ENCODE peak calls at places on chromosomes 5 and 9, in four cellular contexts. One of them, this sample, is unnamed.

GRCh38 chr5:179254638-179255271 is 90.5 kb downstream of the ADAMTS2 start:
- DNase-seq in BJ: no peak
- DNase-seq in colonic mucosa: no peak
- DNase-seq in AG10803: no peak
- DNase-seq in this sample: no peak

GRCh38 chr9:16022228-16022627 is 469.4 kb downstream of the CCDC171 start:
- DNase-seq in BJ: no peak
- DNase-seq in colonic mucosa: no peak
- DNase-seq in AG10803: no peak
- DNase-seq in this sample: no peak

GRCh38 chr5:131387236-131387635 is 123.4 kb downstream of the CDC42SE2 start:
- DNase-seq in BJ: no peak
- DNase-seq in colonic mucosa: no peak
- DNase-seq in AG10803: no peak
- DNase-seq in this sample: no peak

GRCh38 chr5:60700347-60700815 is 415 bp upstream of the DEPDC1B start:
- DNase-seq in BJ: no peak
- DNase-seq in colonic mucosa: peak; percentile 42
- DNase-seq in AG10803: peak; percentile 11
- DNase-seq in this sample: peak; percentile 17

GRCh38 chr9:75087279-75087823 is 604 bp downstream of the NMRK1 start:
- DNase-seq in BJ: no peak
- DNase-seq in colonic mucosa: peak; percentile 56
- DNase-seq in AG10803: peak; percentile 62
- DNase-seq in this sample: peak; percentile 63

GRCh38 chr5:56440871-56441740 is 208.0 kb upstream of the ANKRD55 start:
- DNase-seq in BJ: peak; percentile 84
- DNase-seq in colonic mucosa: peak; percentile 27
- DNase-seq in AG10803: peak; percentile 93
- DNase-seq in this sample: peak; percentile 97

GRCh38 chr9:87674565-87675299 is 51.2 kb upstream of the CTSL start:
- DNase-seq in BJ: no peak
- DNase-seq in colonic mucosa: no peak
- DNase-seq in AG10803: no peak
- DNase-seq in this sample: no peak

GRCh38 chr5:44605926-44606325 is 202.8 kb upstream of the MRPS30 start:
- DNase-seq in BJ: no peak
- DNase-seq in colonic mucosa: no peak
- DNase-seq in AG10803: no peak
- DNase-seq in this sample: no peak

GRCh38 chr9:34343605-34344004 is 14.2 kb downstream of the NUDT2 start:
- DNase-seq in BJ: no peak
- DNase-seq in colonic mucosa: no peak
- DNase-seq in AG10803: no peak
- DNase-seq in this sample: no peak

GRCh38 chr5:94976863-94977262 is 308.0 kb downstream of the MCTP1 start:
- DNase-seq in BJ: no peak
- DNase-seq in colonic mucosa: no peak
- DNase-seq in AG10803: no peak
- DNase-seq in this sample: no peak

GRCh38 chr9:87651431-87651830 is 74.5 kb upstream of the CTSL start:
- DNase-seq in BJ: no peak
- DNase-seq in colonic mucosa: no peak
- DNase-seq in AG10803: no peak
- DNase-seq in this sample: no peak

GRCh38 chr5:160747963-160748362 is 104.0 kb downstream of the ATP10B start:
- DNase-seq in BJ: no peak
- DNase-seq in colonic mucosa: no peak
- DNase-seq in AG10803: no peak
- DNase-seq in this sample: no peak

GRCh38 chr5:100479079-100479688 is 56.0 kb upstream of the FAM174A start:
- DNase-seq in BJ: no peak
- DNase-seq in colonic mucosa: no peak
- DNase-seq in AG10803: peak; percentile 1
- DNase-seq in this sample: peak; percentile 26

GRCh38 chr5:40396312-40396711 is 283.4 kb upstream of the PTGER4 start:
- DNase-seq in BJ: no peak
- DNase-seq in colonic mucosa: no peak
- DNase-seq in AG10803: no peak
- DNase-seq in this sample: no peak

GRCh38 chr5:10431408-10431807 is 10.3 kb upstream of the ROPN1L start:
- DNase-seq in BJ: no peak
- DNase-seq in colonic mucosa: no peak
- DNase-seq in AG10803: no peak
- DNase-seq in this sample: no peak

GRCh38 chr5:40475546-40475945 is 204.2 kb upstream of the PTGER4 start:
- DNase-seq in BJ: no peak
- DNase-seq in colonic mucosa: no peak
- DNase-seq in AG10803: peak; percentile 12
- DNase-seq in this sample: no peak

GRCh38 chr5:67246108-67246507 is 49.5 kb upstream of the CD180 start:
- DNase-seq in BJ: no peak
- DNase-seq in colonic mucosa: peak; percentile 42
- DNase-seq in AG10803: peak; percentile 78
- DNase-seq in this sample: peak; percentile 95

GRCh38 chr9:93129286-93129685 is 4.8 kb downstream of the NINJ1 start:
- DNase-seq in BJ: no peak
- DNase-seq in colonic mucosa: no peak
- DNase-seq in AG10803: no peak
- DNase-seq in this sample: no peak

GRCh38 chr5:32076699-32077695 is 97.1 kb downstream of the GOLPH3 start:
- DNase-seq in BJ: no peak
- DNase-seq in colonic mucosa: peak; percentile 27
- DNase-seq in AG10803: peak; percentile 85
- DNase-seq in this sample: peak; percentile 76

GRCh38 chr5:136424835-136425694 is 59.7 kb upstream of the TRPC7 start:
- DNase-seq in BJ: no peak
- DNase-seq in colonic mucosa: peak; percentile 82
- DNase-seq in AG10803: peak; percentile 61
- DNase-seq in this sample: peak; percentile 61

GRCh38 chr9:91817493-91818225 is 132.4 kb downstream of the ROR2 start:
- DNase-seq in BJ: peak; percentile 44
- DNase-seq in colonic mucosa: no peak
- DNase-seq in AG10803: peak; percentile 86
- DNase-seq in this sample: peak; percentile 90

GRCh38 chr5:137366526-137366925 is 132.6 kb downstream of the SPOCK1 start:
- DNase-seq in BJ: no peak
- DNase-seq in colonic mucosa: no peak
- DNase-seq in AG10803: peak; percentile 53
- DNase-seq in this sample: no peak

GRCh38 chr5:532521-533242 is 8.4 kb upstream of the SLC9A3 start:
- DNase-seq in BJ: no peak
- DNase-seq in colonic mucosa: no peak
- DNase-seq in AG10803: no peak
- DNase-seq in this sample: no peak

GRCh38 chr5:31845351-31845750 is 206.4 kb downstream of the PDZD2 start:
- DNase-seq in BJ: no peak
- DNase-seq in colonic mucosa: no peak
- DNase-seq in AG10803: peak; percentile 10
- DNase-seq in this sample: no peak

GRCh38 chr5:136018814-136019777 is 9.7 kb upstream of the TGFBI start:
- DNase-seq in BJ: peak; percentile 93
- DNase-seq in colonic mucosa: peak; percentile 48
- DNase-seq in AG10803: peak; percentile 99
- DNase-seq in this sample: peak; percentile 98

GRCh38 chr9:14127656-14128055 is 186.3 kb downstream of the NFIB start:
- DNase-seq in BJ: no peak
- DNase-seq in colonic mucosa: no peak
- DNase-seq in AG10803: no peak
- DNase-seq in this sample: peak; percentile 28

GRCh38 chr9:89740722-89741121 is 135.9 kb downstream of the GADD45G start:
- DNase-seq in BJ: no peak
- DNase-seq in colonic mucosa: peak; percentile 45
- DNase-seq in AG10803: no peak
- DNase-seq in this sample: no peak

GRCh38 chr5:14218897-14219573 is 75.9 kb downstream of the TRIO start:
- DNase-seq in BJ: no peak
- DNase-seq in colonic mucosa: no peak
- DNase-seq in AG10803: no peak
- DNase-seq in this sample: no peak

GRCh38 chr5:112742424-112742823 is 4.7 kb downstream of the APC start:
- DNase-seq in BJ: no peak
- DNase-seq in colonic mucosa: no peak
- DNase-seq in AG10803: no peak
- DNase-seq in this sample: peak; percentile 17

GRCh38 chr5:71924980-71925379 is 182.3 kb upstream of the MAP1B start:
- DNase-seq in BJ: no peak
- DNase-seq in colonic mucosa: no peak
- DNase-seq in AG10803: peak; percentile 68
- DNase-seq in this sample: peak; percentile 72

GRCh38 chr5:56837386-56837785 is 22.0 kb downstream of the MAP3K1 start:
- DNase-seq in BJ: no peak
- DNase-seq in colonic mucosa: no peak
- DNase-seq in AG10803: no peak
- DNase-seq in this sample: no peak

GRCh38 chr9:38281917-38282316 is 110.6 kb upstream of the ALDH1B1 start:
- DNase-seq in BJ: no peak
- DNase-seq in colonic mucosa: no peak
- DNase-seq in AG10803: no peak
- DNase-seq in this sample: no peak

GRCh38 chr9:110650261-110650660 is 18.3 kb upstream of the MUSK start:
- DNase-seq in BJ: peak; percentile 64
- DNase-seq in colonic mucosa: no peak
- DNase-seq in AG10803: peak; percentile 92
- DNase-seq in this sample: peak; percentile 35

GRCh38 chr5:78622302-78622971 is 26.1 kb downstream of the LHFPL2 start:
- DNase-seq in BJ: no peak
- DNase-seq in colonic mucosa: no peak
- DNase-seq in AG10803: no peak
- DNase-seq in this sample: no peak

GRCh38 chr9:124873664-124874063 is 11.7 kb downstream of the ARPC5L start:
- DNase-seq in BJ: no peak
- DNase-seq in colonic mucosa: no peak
- DNase-seq in AG10803: no peak
- DNase-seq in this sample: no peak

GRCh38 chr9:131448818-131449217 is 53.9 kb upstream of the POMT1 start:
- DNase-seq in BJ: no peak
- DNase-seq in colonic mucosa: no peak
- DNase-seq in AG10803: no peak
- DNase-seq in this sample: no peak

GRCh38 chr5:15600035-15600434 is 100.1 kb downstream of the FBXL7 start:
- DNase-seq in BJ: no peak
- DNase-seq in colonic mucosa: no peak
- DNase-seq in AG10803: no peak
- DNase-seq in this sample: no peak

GRCh38 chr9:134329576-134329855 is 3.3 kb downstream of the RXRA start:
- DNase-seq in BJ: no peak
- DNase-seq in colonic mucosa: no peak
- DNase-seq in AG10803: no peak
- DNase-seq in this sample: no peak
- H3K4me3 ChIP-seq in BJ: peak overlapping the region; percentile 20
- H3K4me3 ChIP-seq in colonic mucosa: peak overlapping the region; percentile 80
- H3K4me3 ChIP-seq in AG10803: peak overlapping the region; percentile 75
- H3K4me3 ChIP-seq in this sample: peak overlapping the region; percentile 67

DNA sequence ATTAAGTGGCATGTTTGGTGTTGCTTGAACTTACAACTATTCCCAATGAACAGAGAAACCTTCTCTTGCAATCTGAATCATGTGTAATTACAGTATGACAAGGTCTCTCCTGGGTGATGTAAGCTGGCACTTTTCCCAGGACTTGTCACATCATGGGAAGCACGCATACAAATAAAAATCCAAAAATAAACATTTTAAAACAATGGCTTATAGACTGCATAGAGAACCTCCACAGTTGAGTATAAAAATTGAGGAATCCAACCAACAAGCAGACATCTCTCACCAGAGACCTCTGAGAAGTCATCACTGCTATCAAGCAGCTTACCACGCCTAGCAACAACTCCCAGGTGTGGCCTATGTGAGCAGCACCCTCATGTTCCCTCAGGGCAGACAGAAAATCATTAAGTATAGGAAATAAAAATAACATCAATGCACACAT is 3.9 kb downstream of the MLLT3 start:
- DNase-seq in BJ: no peak
- DNase-seq in colonic mucosa: peak; percentile 73
- DNase-seq in AG10803: peak; percentile 57
- DNase-seq in this sample: peak; percentile 94
- H3K4me3 ChIP-seq in BJ: no peak overlapping the region
- H3K4me3 ChIP-seq in colonic mucosa: no peak overlapping the region
- H3K4me3 ChIP-seq in AG10803: no peak overlapping the region
- H3K4me3 ChIP-seq in this sample: no peak overlapping the region

DNA sequence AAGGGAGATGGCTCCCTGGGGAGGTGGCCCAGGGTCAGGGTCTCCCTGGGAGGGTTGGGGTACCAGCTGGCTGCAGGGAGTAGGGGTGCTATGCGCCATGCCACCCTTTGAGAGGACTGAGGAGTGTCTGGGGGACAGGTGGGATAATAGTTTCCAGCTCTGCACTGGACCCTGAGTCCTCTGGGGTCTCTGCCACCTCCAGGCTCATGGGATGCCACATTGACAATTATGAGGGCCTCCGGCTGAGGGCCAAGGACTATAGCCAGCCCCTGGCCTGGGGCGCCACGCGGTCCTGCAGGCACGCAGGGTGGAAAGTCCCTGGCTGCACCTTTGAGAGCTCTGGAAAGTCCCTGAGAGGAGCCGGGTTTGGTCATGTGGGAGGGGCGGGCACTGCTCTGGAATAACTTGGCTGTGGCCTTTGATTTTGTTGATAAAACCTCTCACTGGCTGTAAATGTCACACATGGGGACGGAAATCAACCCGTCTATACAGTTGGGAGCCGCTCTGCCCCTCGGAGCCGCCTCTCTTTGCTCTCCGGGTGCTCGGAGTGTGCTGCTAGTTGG is 16.0 kb downstream of the TRAF2 start:
- DNase-seq in BJ: no peak
- DNase-seq in colonic mucosa: peak; percentile 95
- DNase-seq in AG10803: peak; percentile 68
- DNase-seq in this sample: peak; percentile 61
- H3K4me3 ChIP-seq in BJ: no peak overlapping the region
- H3K4me3 ChIP-seq in colonic mucosa: peak overlapping the region; percentile 8
- H3K4me3 ChIP-seq in AG10803: no peak overlapping the region
- H3K4me3 ChIP-seq in this sample: no peak overlapping the region

GRCh38 chr9:23803216-23803615 is 22.8 kb downstream of the ELAVL2 start:
- DNase-seq in BJ: no peak
- DNase-seq in colonic mucosa: no peak
- DNase-seq in AG10803: no peak
- DNase-seq in this sample: no peak
- H3K4me3 ChIP-seq in BJ: no peak overlapping the region
- H3K4me3 ChIP-seq in colonic mucosa: no peak overlapping the region
- H3K4me3 ChIP-seq in AG10803: no peak overlapping the region
- H3K4me3 ChIP-seq in this sample: no peak overlapping the region